ENCODE peak calls at places on chromosomes 16 and 17, in eight cellular contexts. One of them, this sample, is unnamed.

GRCh38 chr16:30185141-30185682 is 1.8 kb downstream of the CORO1A start:
- DNase-seq in AG09309: no peak
- DNase-seq in AG04450: no peak
- DNase-seq in MM.1S: peak
- DNase-seq in endothelial cell of umbilical vein: no peak
- DNase-seq in HFFc6: no peak
- DNase-seq in testis: no peak
- DNase-seq in A549: no peak
- DNase-seq in this sample: no peak

GRCh38 chr16:57677622-57678369 is 9.7 kb downstream of the ADGRG3 start:
- DNase-seq in MM.1S: no peak
- DNase-seq in HFFc6: no peak
- DNase-seq in A549: peak
- DNase-seq in testis: no peak
- DNase-seq in AG09309: no peak
- DNase-seq in AG04450: no peak
- DNase-seq in endothelial cell of umbilical vein: no peak
- DNase-seq in this sample: no peak

GRCh38 chr16:14525596-14525995 is 104.5 kb downstream of the PARN start:
- DNase-seq in AG04450: no peak
- DNase-seq in endothelial cell of umbilical vein: no peak
- DNase-seq in MM.1S: no peak
- DNase-seq in AG09309: no peak
- DNase-seq in testis: no peak
- DNase-seq in HFFc6: no peak
- DNase-seq in A549: no peak
- DNase-seq in this sample: no peak

GRCh38 chr17:39704821-39705551 is 5.1 kb downstream of the ERBB2 start:
- DNase-seq in A549: peak
- DNase-seq in MM.1S: no peak
- DNase-seq in AG04450: no peak
- DNase-seq in testis: no peak
- DNase-seq in AG09309: no peak
- DNase-seq in HFFc6: peak
- DNase-seq in endothelial cell of umbilical vein: no peak
- DNase-seq in this sample: peak

GRCh38 chr16:87465306-87465705 is 27.5 kb downstream of the ZCCHC14 start:
- DNase-seq in AG04450: peak
- DNase-seq in endothelial cell of umbilical vein: peak
- DNase-seq in MM.1S: no peak
- DNase-seq in A549: no peak
- DNase-seq in testis: peak
- DNase-seq in AG09309: peak
- DNase-seq in HFFc6: peak
- DNase-seq in this sample: peak

GRCh38 chr17:47649972-47650524 is 329 bp downstream of the KPNB1 start:
- DNase-seq in A549: peak
- DNase-seq in AG09309: no peak
- DNase-seq in testis: no peak
- DNase-seq in HFFc6: peak
- DNase-seq in MM.1S: peak
- DNase-seq in endothelial cell of umbilical vein: no peak
- DNase-seq in AG04450: no peak
- DNase-seq in this sample: no peak

GRCh38 chr17:57117798-57118197 is 32.8 kb downstream of the AKAP1 start:
- DNase-seq in testis: no peak
- DNase-seq in MM.1S: no peak
- DNase-seq in AG04450: no peak
- DNase-seq in AG09309: no peak
- DNase-seq in endothelial cell of umbilical vein: no peak
- DNase-seq in A549: no peak
- DNase-seq in HFFc6: no peak
- DNase-seq in this sample: no peak

GRCh38 chr16:3187798-3188674 is at the start of gene OR1F1:
- DNase-seq in HFFc6: peak
- DNase-seq in testis: no peak
- DNase-seq in AG04450: no peak
- DNase-seq in AG09309: no peak
- DNase-seq in MM.1S: peak
- DNase-seq in A549: peak
- DNase-seq in endothelial cell of umbilical vein: no peak
- DNase-seq in this sample: no peak

DNA sequence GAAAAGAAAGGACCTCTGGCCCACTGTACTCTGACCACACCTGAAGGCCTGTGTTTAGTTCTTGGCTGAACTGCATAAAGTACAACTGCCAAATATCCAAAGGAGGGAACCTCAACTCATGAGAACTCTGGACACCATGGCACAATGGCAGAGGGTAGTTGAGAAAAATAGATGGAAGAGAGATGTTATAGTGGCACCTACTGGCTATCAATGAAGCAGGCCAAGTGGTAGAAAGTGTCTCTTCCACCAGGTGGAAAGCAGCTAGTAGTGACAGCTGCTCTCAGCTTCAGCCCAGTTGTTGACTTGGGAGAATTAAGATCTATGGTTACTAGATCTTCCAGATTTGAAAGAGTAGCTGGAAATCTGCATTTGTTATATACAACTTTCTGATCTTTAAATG is 3.2 kb downstream of the MED31 start:
- DNase-seq in testis: no peak
- DNase-seq in HFFc6: peak
- DNase-seq in AG09309: no peak
- DNase-seq in MM.1S: peak
- DNase-seq in A549: peak
- DNase-seq in endothelial cell of umbilical vein: peak
- DNase-seq in AG04450: no peak
- DNase-seq in this sample: no peak
- TF ChIP-seq CTCF in testis: no peak
- TF ChIP-seq CTCF in HFFc6: peak
- TF ChIP-seq CTCF in AG09309: peak
- TF ChIP-seq CTCF in MM.1S: peak
- TF ChIP-seq CTCF in A549: peak
- TF ChIP-seq CTCF in endothelial cell of umbilical vein: peak
- TF ChIP-seq CTCF in AG04450: no peak
- TF ChIP-seq CTCF in this sample: no peak

GRCh38 chr16:10938321-10938720 is 3.9 kb downstream of the DEXI start:
- DNase-seq in AG09309: no peak
- DNase-seq in A549: no peak
- DNase-seq in MM.1S: no peak
- DNase-seq in AG04450: no peak
- DNase-seq in endothelial cell of umbilical vein: no peak
- DNase-seq in HFFc6: no peak
- DNase-seq in testis: no peak
- DNase-seq in this sample: no peak

GRCh38 chr16:10938844-10939648 is 3.2 kb downstream of the DEXI start:
- DNase-seq in endothelial cell of umbilical vein: no peak
- DNase-seq in A549: no peak
- DNase-seq in AG09309: no peak
- DNase-seq in AG04450: no peak
- DNase-seq in MM.1S: no peak
- DNase-seq in testis: no peak
- DNase-seq in HFFc6: no peak
- DNase-seq in this sample: no peak

GRCh38 chr16:10936585-10936984 is 5.7 kb downstream of the DEXI start:
- DNase-seq in AG04450: no peak
- DNase-seq in HFFc6: no peak
- DNase-seq in A549: no peak
- DNase-seq in MM.1S: no peak
- DNase-seq in testis: no peak
- DNase-seq in endothelial cell of umbilical vein: no peak
- DNase-seq in AG09309: no peak
- DNase-seq in this sample: no peak

GRCh38 chr16:10935491-10935890 is 6.8 kb downstream of the DEXI start:
- DNase-seq in endothelial cell of umbilical vein: no peak
- DNase-seq in AG09309: no peak
- DNase-seq in A549: no peak
- DNase-seq in MM.1S: no peak
- DNase-seq in HFFc6: no peak
- DNase-seq in testis: no peak
- DNase-seq in AG04450: no peak
- DNase-seq in this sample: no peak

DNA sequence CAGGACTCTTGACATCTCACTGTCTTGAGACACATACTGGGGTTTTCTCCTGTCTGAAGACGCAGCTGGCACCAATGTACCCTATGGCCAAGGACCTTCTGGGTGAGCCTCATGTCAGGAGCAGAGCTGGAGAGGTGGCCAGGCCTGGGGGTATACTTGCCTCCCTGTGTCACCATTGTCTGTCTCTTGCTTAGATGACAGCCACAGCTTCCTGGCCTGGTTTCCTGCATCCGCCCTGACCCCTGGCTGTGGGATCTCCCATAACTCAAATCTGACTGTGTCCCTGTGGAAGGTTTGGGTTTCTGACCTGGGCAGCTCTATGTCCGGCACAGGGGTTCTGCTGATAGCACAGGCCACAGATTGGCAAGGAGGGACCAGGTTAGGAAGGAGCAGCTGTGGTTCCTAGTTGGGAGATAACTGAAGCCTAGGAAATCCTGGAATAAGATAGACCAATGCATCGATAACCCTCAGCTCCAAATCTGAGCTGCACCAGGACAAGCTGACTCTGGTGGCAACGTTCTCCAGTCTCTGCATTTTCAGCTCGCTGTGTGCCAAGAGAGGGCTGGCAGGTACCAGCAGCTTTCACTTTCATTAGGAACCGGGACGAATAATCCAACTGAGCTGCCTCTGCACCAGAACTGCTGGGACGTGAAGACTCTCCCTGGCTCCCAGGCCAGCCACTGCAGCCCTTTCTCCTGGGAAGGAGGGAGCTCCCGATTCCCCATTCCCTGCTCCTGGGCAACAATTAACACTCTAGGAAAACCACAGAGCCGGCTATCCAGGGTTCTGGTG is 5.0 kb downstream of the DEXI start:
- DNase-seq in AG09309: no peak
- DNase-seq in AG04450: no peak
- DNase-seq in testis: no peak
- DNase-seq in A549: no peak
- DNase-seq in HFFc6: no peak
- DNase-seq in endothelial cell of umbilical vein: no peak
- DNase-seq in MM.1S: no peak
- DNase-seq in this sample: no peak
- TF ChIP-seq CTCF in AG09309: no peak
- TF ChIP-seq CTCF in AG04450: no peak
- TF ChIP-seq CTCF in testis: no peak
- TF ChIP-seq CTCF in A549: no peak
- TF ChIP-seq CTCF in HFFc6: no peak
- TF ChIP-seq CTCF in endothelial cell of umbilical vein: no peak
- TF ChIP-seq CTCF in MM.1S: no peak
- TF ChIP-seq CTCF in this sample: no peak

GRCh38 chr16:65548470-65548869 is 426.6 kb upstream of the CDH11 start:
- DNase-seq in AG09309: no peak
- DNase-seq in MM.1S: no peak
- DNase-seq in endothelial cell of umbilical vein: no peak
- DNase-seq in HFFc6: peak
- DNase-seq in testis: no peak
- DNase-seq in A549: no peak
- DNase-seq in AG04450: no peak
- DNase-seq in this sample: no peak
- TF ChIP-seq CTCF in AG09309: peak
- TF ChIP-seq CTCF in MM.1S: no peak
- TF ChIP-seq CTCF in endothelial cell of umbilical vein: no peak
- TF ChIP-seq CTCF in HFFc6: peak
- TF ChIP-seq CTCF in testis: no peak
- TF ChIP-seq CTCF in A549: no peak
- TF ChIP-seq CTCF in AG04450: peak
- TF ChIP-seq CTCF in this sample: peak

GRCh38 chr17:65219124-65219523 is 82.0 kb downstream of the RGS9 start:
- DNase-seq in endothelial cell of umbilical vein: no peak
- DNase-seq in A549: no peak
- DNase-seq in testis: no peak
- DNase-seq in AG09309: no peak
- DNase-seq in MM.1S: no peak
- DNase-seq in AG04450: no peak
- DNase-seq in HFFc6: no peak
- DNase-seq in this sample: no peak
- TF ChIP-seq CTCF in endothelial cell of umbilical vein: peak
- TF ChIP-seq CTCF in A549: peak
- TF ChIP-seq CTCF in testis: no peak
- TF ChIP-seq CTCF in AG09309: peak
- TF ChIP-seq CTCF in MM.1S: no peak
- TF ChIP-seq CTCF in AG04450: peak
- TF ChIP-seq CTCF in HFFc6: peak
- TF ChIP-seq CTCF in this sample: peak

GRCh38 chr17:4812690-4813089 is 5.7 kb downstream of the PLD2 start:
- DNase-seq in A549: no peak
- DNase-seq in endothelial cell of umbilical vein: no peak
- DNase-seq in testis: no peak
- DNase-seq in HFFc6: no peak
- DNase-seq in AG04450: no peak
- DNase-seq in MM.1S: no peak
- DNase-seq in AG09309: no peak
- DNase-seq in this sample: no peak

GRCh38 chr17:4811471-4811870 is 4.5 kb downstream of the PLD2 start:
- DNase-seq in A549: no peak
- DNase-seq in AG04450: no peak
- DNase-seq in MM.1S: no peak
- DNase-seq in AG09309: no peak
- DNase-seq in endothelial cell of umbilical vein: no peak
- DNase-seq in HFFc6: no peak
- DNase-seq in testis: no peak
- DNase-seq in this sample: no peak

GRCh38 chr17:4816826-4817225 is 9.9 kb downstream of the PLD2 start:
- DNase-seq in MM.1S: no peak
- DNase-seq in HFFc6: no peak
- DNase-seq in AG09309: no peak
- DNase-seq in AG04450: no peak
- DNase-seq in testis: no peak
- DNase-seq in endothelial cell of umbilical vein: no peak
- DNase-seq in A549: no peak
- DNase-seq in this sample: no peak

GRCh38 chr17:4818276-4818675 is 11.3 kb downstream of the PLD2 start:
- DNase-seq in A549: no peak
- DNase-seq in AG04450: no peak
- DNase-seq in endothelial cell of umbilical vein: no peak
- DNase-seq in HFFc6: no peak
- DNase-seq in MM.1S: no peak
- DNase-seq in AG09309: no peak
- DNase-seq in testis: no peak
- DNase-seq in this sample: no peak

GRCh38 chr17:4815043-4815675 is 8.2 kb downstream of the PLD2 start:
- DNase-seq in AG04450: no peak
- DNase-seq in HFFc6: peak
- DNase-seq in A549: peak
- DNase-seq in MM.1S: no peak
- DNase-seq in testis: no peak
- DNase-seq in AG09309: no peak
- DNase-seq in endothelial cell of umbilical vein: no peak
- DNase-seq in this sample: no peak
- TF ChIP-seq CTCF in AG04450: peak
- TF ChIP-seq CTCF in HFFc6: peak
- TF ChIP-seq CTCF in A549: no peak
- TF ChIP-seq CTCF in MM.1S: no peak
- TF ChIP-seq CTCF in testis: peak
- TF ChIP-seq CTCF in AG09309: peak
- TF ChIP-seq CTCF in endothelial cell of umbilical vein: peak
- TF ChIP-seq CTCF in this sample: no peak

This sample was measured in AG09319.